ENCODE peak calls at places on chromosomes 7 and 10, in seven cellular contexts. Z is A549, O is GM12865, G is left ventricle myocardium inferior, F is cardiac muscle cell, N is BE2C, T is mucosa of descending colon. S is an unnamed sample.

GRCh38 chr10:75350791-75351190 is 50.8 kb downstream of the ZNF503 start:
- DNase-seq in N (no peak), G (no peak), T (no peak), Z (peak; percentile 12), F (peak; percentile 31), O (no peak), S (no peak)

GRCh38 chr10:132637477-132638129 is 100.0 kb downstream of the INPP5A start:
- DNase-seq in G (peak; percentile 5), N (no peak), T (peak; percentile 20), O (peak; percentile 59), Z (peak; percentile 66), F (peak; percentile 78), S (peak; percentile 21)

GRCh38 chr7:147052818-147053217 is 936.2 kb downstream of the CNTNAP2 start:
- DNase-seq in Z (no peak), N (no peak), T (no peak), O (no peak), G (no peak), F (no peak), S (no peak)

GRCh38 chr10:104146871-104147270 is 24.9 kb downstream of the SFR1 start:
- DNase-seq in Z (no peak), O (no peak), T (no peak), F (no peak), G (no peak), N (no peak), S (no peak)

GRCh38 chr7:124101173-124101768 is 68.4 kb upstream of the TMEM229A start:
- DNase-seq in N (peak; percentile 32), G (no peak), O (peak; percentile 29), F (peak; percentile 53), Z (peak; percentile 31), T (no peak), S (no peak)

GRCh38 chr7:138355254-138355653 is 104.8 kb upstream of the TRIM24 start:
- DNase-seq in N (no peak), G (no peak), O (no peak), F (no peak), Z (no peak), T (no peak), S (no peak)

GRCh38 chr10:86698207-86698940 is 30.1 kb downstream of the LDB3 start:
- DNase-seq in F (no peak), G (no peak), N (no peak), Z (no peak), T (no peak), O (no peak), S (no peak)

GRCh38 chr7:134212576-134213546 is 85.7 kb downstream of the LRGUK start:
- DNase-seq in T (no peak), G (no peak), N (no peak), F (peak; percentile 25), O (no peak), Z (peak; percentile 17), S (no peak)

GRCh38 chr7:150931199-150931869 is 46.8 kb downstream of the KCNH2 start:
- DNase-seq in N (peak; percentile 77), F (no peak), T (no peak), O (peak; percentile 33), Z (no peak), G (no peak), S (no peak)

GRCh38 chr7:13279854-13280435 is 592.5 kb downstream of the ARL4A start:
- DNase-seq in Z (peak; percentile 33), T (no peak), O (peak; percentile 1), G (no peak), N (no peak), F (peak; percentile 45), S (no peak)

GRCh38 chr7:26648429-26649015 is 215.9 kb downstream of the SKAP2 start:
- DNase-seq in Z (peak; percentile 17), T (no peak), G (no peak), F (peak; percentile 14), N (no peak), O (no peak), S (no peak)

GRCh38 chr7:155570171-155570958 is 24.0 kb upstream of the CNPY1 start:
- DNase-seq in F (no peak), Z (no peak), G (no peak), T (peak; percentile 10), N (no peak), O (no peak), S (no peak)

GRCh38 chr10:35639651-35640311 is 2.3 kb downstream of the FZD8 start:
- DNase-seq in G (peak; percentile 19), F (peak; percentile 36), T (peak; percentile 44), N (peak; percentile 14), O (peak; percentile 18), Z (peak; percentile 51), S (peak; percentile 32)

GRCh38 chr7:70498232-70498631 is 633.7 kb upstream of the GALNT17 start:
- DNase-seq in G (no peak), F (no peak), N (no peak), T (no peak), Z (no peak), O (no peak), S (no peak)

GRCh38 chr10:91787810-91788209 is 10.4 kb upstream of the TNKS2 start:
- DNase-seq in Z (no peak), N (no peak), F (no peak), T (no peak), G (no peak), O (no peak), S (no peak)

GRCh38 chr10:32911285-32912016 is 46.6 kb downstream of the ITGB1 start:
- DNase-seq in O (no peak), F (no peak), G (no peak), Z (no peak), T (no peak), N (no peak), S (no peak)

GRCh38 chr7:157273208-157274202 is 63.3 kb upstream of the DNAJB6 start:
- DNase-seq in O (peak; percentile 80), N (peak; percentile 79), Z (peak; percentile 69), T (peak; percentile 80), F (peak; percentile 85), G (peak; percentile 62), S (peak; percentile 84)
- H3K4me3 ChIP-seq in O (no peak overlapping the region), N (no peak overlapping the region), Z (no peak overlapping the region), T (no peak overlapping the region), F (no peak overlapping the region), G (peak overlapping the region; percentile 19), S (no peak overlapping the region)

DNA sequence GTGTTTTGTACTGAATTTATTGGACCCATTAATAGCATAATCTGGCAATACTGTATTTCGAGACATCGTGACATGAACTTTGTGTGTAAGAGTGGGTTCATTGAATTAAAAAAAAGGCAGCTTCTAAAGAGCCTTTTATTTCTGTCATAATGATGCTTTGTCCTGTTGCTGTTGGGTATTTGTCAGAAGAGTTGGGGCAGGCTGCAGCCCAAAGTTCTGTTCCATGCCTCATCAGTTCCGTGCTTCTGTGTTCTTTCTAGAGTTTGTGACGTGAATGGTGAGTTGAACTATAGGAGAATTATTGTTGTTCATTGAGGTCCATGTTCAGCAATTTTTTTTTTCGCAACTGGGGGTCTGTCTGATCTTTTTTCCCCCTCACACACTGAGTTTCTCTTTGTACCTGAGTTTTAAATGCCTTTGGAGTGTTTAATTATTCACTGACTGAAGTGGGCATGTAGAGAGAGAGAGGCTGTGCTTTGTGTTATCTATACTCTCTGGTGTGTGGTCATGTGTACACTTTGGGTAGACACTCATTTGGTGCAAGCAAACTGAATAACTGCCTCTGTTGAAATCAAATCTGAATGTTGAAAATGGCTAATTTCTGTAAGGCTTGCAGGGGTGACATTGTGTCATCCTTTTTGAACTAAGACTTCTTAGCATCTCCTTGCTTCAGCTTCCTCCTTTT is 69.8 kb downstream of the ADD3 start:
- DNase-seq in N (no peak), Z (no peak), O (no peak), G (no peak), T (no peak), F (peak; percentile 79), S (no peak)
- H3K4me3 ChIP-seq in N (no peak overlapping the region), Z (no peak overlapping the region), O (peak overlapping the region; percentile 48), G (peak overlapping the region; percentile 51), T (no peak overlapping the region), F (no peak overlapping the region), S (peak overlapping the region; percentile 43)

DNA sequence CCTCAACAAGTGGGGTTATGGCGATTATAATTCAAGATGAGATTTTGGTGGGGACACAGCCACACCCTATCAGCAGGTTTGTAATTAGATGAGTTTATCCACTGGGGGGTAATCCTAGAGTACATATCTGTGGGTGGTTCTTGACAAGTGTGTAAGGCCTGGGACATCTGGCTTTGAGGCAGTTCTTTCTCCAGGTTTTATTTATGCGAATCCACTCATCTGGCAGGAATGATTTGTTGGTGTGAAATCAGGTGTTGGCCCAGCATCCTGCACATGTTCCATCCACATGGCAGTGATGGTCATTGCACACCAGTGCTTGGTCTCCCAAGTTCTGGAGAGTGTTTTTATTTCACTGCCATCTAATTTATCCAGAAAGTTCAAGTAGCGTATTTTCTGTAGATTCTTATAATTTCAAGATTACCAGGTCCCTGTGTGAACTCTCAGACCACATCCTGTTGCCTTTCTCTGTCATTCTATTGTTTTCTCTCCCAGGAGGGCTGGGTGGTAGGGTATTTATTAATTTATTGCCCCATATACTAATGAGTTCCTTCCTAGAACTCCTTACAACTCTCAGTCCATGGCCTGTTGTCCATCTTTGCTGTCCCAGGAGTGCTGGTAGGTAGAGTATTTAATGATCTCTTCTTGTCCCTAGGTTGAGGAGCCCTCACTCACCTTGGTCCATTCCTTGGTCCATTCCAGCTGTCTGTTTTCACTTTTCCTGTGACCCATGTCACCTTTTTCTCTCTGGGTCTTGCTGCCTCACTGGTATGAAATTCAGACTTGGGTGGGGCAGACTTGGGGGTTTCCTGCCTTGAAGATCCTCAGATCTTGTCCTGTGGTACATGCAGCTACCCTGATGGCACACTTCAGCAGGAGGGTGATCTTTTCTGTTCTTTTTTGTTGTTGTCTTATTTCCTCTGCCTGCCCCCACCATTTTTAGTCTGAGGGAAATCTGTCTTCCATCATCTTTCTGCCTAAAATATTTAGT is 10.5 kb downstream of the RALA start:
- DNase-seq in T (no peak), N (no peak), G (no peak), O (peak; percentile 33), Z (no peak), F (no peak), S (no peak)
- H3K4me3 ChIP-seq in T (no peak overlapping the region), N (no peak overlapping the region), G (no peak overlapping the region), O (no peak overlapping the region), Z (no peak overlapping the region), F (no peak overlapping the region), S (no peak overlapping the region)

DNA sequence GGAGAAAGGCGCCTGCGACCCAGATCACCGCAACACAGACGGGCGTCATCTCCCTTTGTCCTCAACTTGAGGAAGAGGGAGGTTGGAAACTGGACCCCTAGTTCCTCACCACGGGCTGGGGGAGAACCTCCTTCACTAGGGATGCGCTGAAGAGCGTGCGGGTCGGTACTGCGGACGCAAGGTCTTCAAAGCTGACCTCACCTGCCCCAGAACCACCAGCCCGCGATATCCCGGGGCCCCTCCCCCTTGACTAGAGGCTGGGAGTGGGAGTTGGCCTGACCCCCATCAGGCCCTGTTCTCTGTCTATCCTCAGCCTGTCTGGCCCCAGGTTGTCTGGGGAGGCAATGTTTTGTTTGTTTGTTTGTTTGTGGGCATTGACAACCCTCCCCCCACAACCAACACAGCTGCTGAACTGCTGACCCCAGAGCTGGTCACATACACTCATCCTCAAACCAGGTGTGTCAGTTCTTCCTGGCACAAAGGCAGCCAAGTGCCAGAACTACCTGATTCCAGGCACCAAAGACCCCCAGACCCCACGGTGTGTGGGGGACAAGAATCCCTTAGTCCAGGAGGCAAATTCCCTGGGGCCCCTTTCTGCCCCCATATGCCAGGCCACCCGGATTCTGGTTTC is 2.9 kb downstream of the NPM3 start:
- DNase-seq in G (no peak), Z (no peak), N (no peak), O (peak; percentile 25), T (no peak), F (no peak), S (no peak)
- H3K4me3 ChIP-seq in G (peak overlapping the region; percentile 64), Z (peak overlapping the region; percentile 20), N (no peak overlapping the region), O (peak overlapping the region; percentile 54), T (no peak overlapping the region), F (no peak overlapping the region), S (peak overlapping the region; percentile 59)